ENCODE peak calls at places on chromosome 10, in four cellular contexts. One of them, this sample, is unnamed. For H4K20me1, the result is how much of the 10 kb centered on the place peaks cover.

GRCh38 chr10:71548494-71548846 is 151.8 kb downstream of the CDH23 start:
- DNase-seq in astrocyte: no peak
- DNase-seq in endothelial cell of umbilical vein: no peak
- DNase-seq in fibroblast of lung: no peak
- DNase-seq in this sample: peak

GRCh38 chr10:60901561-60902235 is 42.3 kb downstream of the RHOBTB1 start:
- DNase-seq in astrocyte: no peak
- DNase-seq in endothelial cell of umbilical vein: peak
- DNase-seq in fibroblast of lung: no peak
- DNase-seq in this sample: no peak

GRCh38 chr10:34397324-34397723 is 417.8 kb downstream of the PARD3 start:
- DNase-seq in astrocyte: peak
- DNase-seq in endothelial cell of umbilical vein: no peak
- DNase-seq in fibroblast of lung: peak
- DNase-seq in this sample: peak

GRCh38 chr10:8473205-8473604 is 418.7 kb downstream of the GATA3 start:
- DNase-seq in astrocyte: peak
- DNase-seq in endothelial cell of umbilical vein: peak
- DNase-seq in fibroblast of lung: peak
- DNase-seq in this sample: peak

GRCh38 chr10:8768341-8768740 is 713.9 kb downstream of the GATA3 start:
- DNase-seq in astrocyte: no peak
- DNase-seq in endothelial cell of umbilical vein: no peak
- DNase-seq in fibroblast of lung: no peak
- DNase-seq in this sample: no peak

GRCh38 chr10:4267084-4267774 is 482.2 kb upstream of the KLF6 start:
- DNase-seq in astrocyte: no peak
- DNase-seq in endothelial cell of umbilical vein: peak
- DNase-seq in fibroblast of lung: no peak
- DNase-seq in this sample: peak

GRCh38 chr10:129418826-129419225 is 48.2 kb upstream of the MGMT start:
- DNase-seq in astrocyte: no peak
- DNase-seq in endothelial cell of umbilical vein: no peak
- DNase-seq in fibroblast of lung: no peak
- DNase-seq in this sample: no peak

GRCh38 chr10:3210251-3210650 is 37.7 kb upstream of the PITRM1 start:
- DNase-seq in astrocyte: no peak
- DNase-seq in endothelial cell of umbilical vein: no peak
- DNase-seq in fibroblast of lung: no peak
- DNase-seq in this sample: no peak

GRCh38 chr10:114720685-114721278 is 62.7 kb upstream of the ABLIM1 start:
- DNase-seq in astrocyte: no peak
- DNase-seq in endothelial cell of umbilical vein: peak
- DNase-seq in fibroblast of lung: no peak
- DNase-seq in this sample: no peak

GRCh38 chr10:100020883-100021248 is 11.1 kb upstream of the DNMBP start:
- DNase-seq in astrocyte: no peak
- DNase-seq in endothelial cell of umbilical vein: no peak
- DNase-seq in fibroblast of lung: no peak
- DNase-seq in this sample: no peak

GRCh38 chr10:59970396-59971368 is 64.3 kb upstream of the CCDC6 start:
- DNase-seq in astrocyte: no peak
- DNase-seq in endothelial cell of umbilical vein: no peak
- DNase-seq in fibroblast of lung: no peak
- DNase-seq in this sample: no peak

GRCh38 chr10:129258570-129258969 is 208.5 kb upstream of the MGMT start:
- DNase-seq in astrocyte: no peak
- DNase-seq in endothelial cell of umbilical vein: peak
- DNase-seq in fibroblast of lung: no peak
- DNase-seq in this sample: no peak

GRCh38 chr10:62492012-62492869 is 118.1 kb downstream of the ZNF365 start:
- DNase-seq in astrocyte: peak
- DNase-seq in endothelial cell of umbilical vein: peak
- DNase-seq in fibroblast of lung: peak
- DNase-seq in this sample: peak

GRCh38 chr10:32049113-32049512 is 7.1 kb downstream of the KIF5B start:
- DNase-seq in astrocyte: peak
- DNase-seq in endothelial cell of umbilical vein: no peak
- DNase-seq in fibroblast of lung: peak
- DNase-seq in this sample: peak

GRCh38 chr10:92542458-92542857 is 31.4 kb downstream of the IDE start:
- DNase-seq in astrocyte: no peak
- DNase-seq in endothelial cell of umbilical vein: no peak
- DNase-seq in fibroblast of lung: no peak
- DNase-seq in this sample: no peak

GRCh38 chr10:1652151-1652550 is 85.2 kb downstream of the ADARB2 start:
- DNase-seq in astrocyte: no peak
- DNase-seq in endothelial cell of umbilical vein: no peak
- DNase-seq in fibroblast of lung: no peak
- DNase-seq in this sample: no peak

GRCh38 chr10:61733358-61733940 is 70.7 kb downstream of the CABCOCO1 start:
- DNase-seq in astrocyte: peak
- DNase-seq in endothelial cell of umbilical vein: peak
- DNase-seq in fibroblast of lung: peak
- DNase-seq in this sample: peak

GRCh38 chr10:49549640-49550346 is 10.9 kb upstream of the ERCC6 start:
- DNase-seq in astrocyte: no peak
- DNase-seq in endothelial cell of umbilical vein: no peak
- DNase-seq in fibroblast of lung: no peak
- DNase-seq in this sample: no peak

GRCh38 chr10:125144693-125145623 is 15.4 kb downstream of the CTBP2 start:
- DNase-seq in astrocyte: peak
- DNase-seq in endothelial cell of umbilical vein: no peak
- DNase-seq in fibroblast of lung: peak
- DNase-seq in this sample: peak

GRCh38 chr10:125146791-125147604 is 13.4 kb downstream of the CTBP2 start:
- DNase-seq in astrocyte: peak
- DNase-seq in endothelial cell of umbilical vein: no peak
- DNase-seq in fibroblast of lung: peak
- DNase-seq in this sample: peak

GRCh38 chr10:125144209-125144608 is 16.2 kb downstream of the CTBP2 start:
- DNase-seq in astrocyte: no peak
- DNase-seq in endothelial cell of umbilical vein: no peak
- DNase-seq in fibroblast of lung: no peak
- DNase-seq in this sample: no peak

GRCh38 chr10:125148021-125148439 is 12.3 kb downstream of the CTBP2 start:
- DNase-seq in astrocyte: no peak
- DNase-seq in endothelial cell of umbilical vein: no peak
- DNase-seq in fibroblast of lung: peak
- DNase-seq in this sample: no peak

GRCh38 chr10:125145636-125146035 is 14.7 kb downstream of the CTBP2 start:
- DNase-seq in astrocyte: no peak
- DNase-seq in endothelial cell of umbilical vein: no peak
- DNase-seq in fibroblast of lung: no peak
- DNase-seq in this sample: no peak
- H4K20me1 ChIP-seq in astrocyte: half or more
- H4K20me1 ChIP-seq in endothelial cell of umbilical vein: under half
- H4K20me1 ChIP-seq in fibroblast of lung: under half
- H4K20me1 ChIP-seq in this sample: half or more

GRCh38 chr10:124993728-124994451 is 52.0 kb downstream of the ZRANB1 start:
- DNase-seq in astrocyte: no peak
- DNase-seq in endothelial cell of umbilical vein: no peak
- DNase-seq in fibroblast of lung: no peak
- DNase-seq in this sample: no peak
- H3K9ac ChIP-seq in astrocyte: no peak
- H3K9ac ChIP-seq in endothelial cell of umbilical vein: no peak
- H3K9ac ChIP-seq in fibroblast of lung: no peak
- H3K9ac ChIP-seq in this sample: no peak

GRCh38 chr10:17660921-17661320 is 17.0 kb downstream of the STAM start:
- DNase-seq in astrocyte: peak
- DNase-seq in endothelial cell of umbilical vein: no peak
- DNase-seq in fibroblast of lung: peak
- DNase-seq in this sample: no peak
- H4K20me1 ChIP-seq in astrocyte: under half
- H4K20me1 ChIP-seq in endothelial cell of umbilical vein: under half
- H4K20me1 ChIP-seq in fibroblast of lung: under half
- H4K20me1 ChIP-seq in this sample: under half

GRCh38 chr10:110837418-110838120 is 34.2 kb upstream of the PDCD4 start:
- DNase-seq in astrocyte: no peak
- DNase-seq in endothelial cell of umbilical vein: peak
- DNase-seq in fibroblast of lung: no peak
- DNase-seq in this sample: no peak
- H3K9ac ChIP-seq in astrocyte: no peak
- H3K9ac ChIP-seq in endothelial cell of umbilical vein: no peak
- H3K9ac ChIP-seq in fibroblast of lung: no peak
- H3K9ac ChIP-seq in this sample: no peak